ENCODE peak calls at places on chromosome 16, in ten cellular contexts. T is aorta; V is lung; Y is SJSA1; P is CD8-positive, alpha-beta T cell; I is GM23338; J is stomach; R is upper lobe of right lung; X is transverse colon; U is naive thymus-derived CD4-positive, alpha-beta T cell. O is an unnamed sample. For H3K36me3, the result is how much of the 10 kb centered on the place peaks cover.

GRCh38 chr16:84825896-84826557 is 6.2 kb downstream of the CRISPLD2 start:
- DNase-seq in T (no peak), V (no peak), Y (no peak), P (no peak), I (no peak), J (no peak), R (no peak), X (no peak), U (no peak), O (no peak)

GRCh38 chr16:66511615-66512500 is 38.1 kb downstream of the TK2 start:
- DNase-seq in T (no peak), V (no peak), Y (peak), P (no peak), I (peak), J (peak), R (no peak), X (no peak), U (no peak), O (no peak)

GRCh38 chr16:66549284-66550131 is at the start of gene TK2:
- DNase-seq in T (peak), V (peak), Y (peak), P (peak), I (peak), J (peak), R (peak), X (peak), U (peak), O (peak)

GRCh38 chr16:79082955-79083354 is 517.6 kb downstream of the MAF start:
- DNase-seq in T (no peak), V (no peak), Y (no peak), P (no peak), I (no peak), J (no peak), R (no peak), X (no peak), U (no peak), O (no peak)

GRCh38 chr16:81632392-81633146 is 146.5 kb upstream of the PLCG2 start:
- DNase-seq in T (peak), V (peak), Y (peak), P (peak), I (no peak), J (peak), R (no peak), X (peak), U (peak), O (no peak)

GRCh38 chr16:30011505-30012480 is 966 bp upstream of the DOC2A start:
- DNase-seq in T (no peak), V (no peak), Y (no peak), P (no peak), I (peak), J (no peak), R (no peak), X (no peak), U (no peak), O (no peak)

GRCh38 chr16:72832640-72833039 is 215.3 kb downstream of the ZFHX3 start:
- DNase-seq in T (peak), V (peak), Y (peak), P (peak), I (peak), J (peak), R (peak), X (peak), U (peak), O (peak)

GRCh38 chr16:34078697-34079096 is 619.3 kb downstream of the TP53TG3F start:
- DNase-seq in T (no peak), V (no peak), Y (no peak), P (no peak), I (no peak), J (no peak), R (no peak), X (no peak), U (no peak), O (no peak)

GRCh38 chr16:647173-647902 is 1.8 kb upstream of the WDR90 start:
- DNase-seq in T (no peak), V (no peak), Y (no peak), P (no peak), I (no peak), J (peak), R (no peak), X (peak), U (no peak), O (peak)

GRCh38 chr16:64870859-64871258 is 251.0 kb downstream of the CDH11 start:
- DNase-seq in T (no peak), V (no peak), Y (no peak), P (no peak), I (no peak), J (no peak), R (no peak), X (no peak), U (no peak), O (no peak)

GRCh38 chr16:79261461-79261860 is 339.1 kb downstream of the MAF start:
- DNase-seq in T (peak), V (no peak), Y (peak), P (no peak), I (peak), J (peak), R (peak), X (peak), U (no peak), O (peak)

GRCh38 chr16:14198603-14199002 is 127.5 kb downstream of the MRTFB start:
- DNase-seq in T (no peak), V (no peak), Y (no peak), P (no peak), I (no peak), J (no peak), R (no peak), X (no peak), U (no peak), O (no peak)

GRCh38 chr16:180101-180920 is at the start of gene HBQ1:
- DNase-seq in T (no peak), V (no peak), Y (no peak), P (peak), I (peak), J (no peak), R (no peak), X (no peak), U (no peak), O (peak)

GRCh38 chr16:23544436-23544835 is 12.7 kb downstream of the EARS2 start:
- DNase-seq in T (no peak), V (no peak), Y (no peak), P (no peak), I (no peak), J (no peak), R (no peak), X (no peak), U (no peak), O (no peak)

GRCh38 chr16:79767597-79768280 is 167.2 kb upstream of the MAF start:
- DNase-seq in T (no peak), V (no peak), Y (peak), P (no peak), I (peak), J (peak), R (no peak), X (peak), U (no peak), O (peak)

GRCh38 chr16:82761236-82761635 is 134.5 kb downstream of the CDH13 start:
- DNase-seq in T (peak), V (peak), Y (no peak), P (no peak), I (no peak), J (peak), R (no peak), X (peak), U (no peak), O (peak)

GRCh38 chr16:84144301-84144858 is 597 bp downstream of the HSDL1 start:
- DNase-seq in T (peak), V (peak), Y (peak), P (peak), I (peak), J (peak), R (peak), X (peak), U (peak), O (peak)

GRCh38 chr16:69286941-69287713 is 24.0 kb upstream of the VPS4A start:
- DNase-seq in T (peak), V (peak), Y (peak), P (no peak), I (peak), J (no peak), R (peak), X (peak), U (peak), O (peak)

GRCh38 chr16:89135166-89135565 is 36.4 kb upstream of the CDH15 start:
- DNase-seq in T (no peak), V (no peak), Y (no peak), P (peak), I (no peak), J (no peak), R (peak), X (no peak), U (no peak), O (no peak)

GRCh38 chr16:89131783-89132182 is 38.1 kb downstream of the ACSF3 start:
- DNase-seq in T (peak), V (no peak), Y (no peak), P (peak), I (no peak), J (no peak), R (peak), X (no peak), U (no peak), O (no peak)

GRCh38 chr16:89132194-89133005 is 38.7 kb downstream of the ACSF3 start:
- DNase-seq in T (peak), V (no peak), Y (no peak), P (peak), I (no peak), J (no peak), R (peak), X (no peak), U (no peak), O (no peak)

GRCh38 chr16:89134269-89134668 is 37.3 kb upstream of the CDH15 start:
- DNase-seq in T (peak), V (no peak), Y (no peak), P (no peak), I (no peak), J (no peak), R (peak), X (no peak), U (no peak), O (no peak)

GRCh38 chr16:89133457-89134127 is 38.0 kb upstream of the CDH15 start:
- DNase-seq in T (peak), V (no peak), Y (no peak), P (no peak), I (no peak), J (no peak), R (peak), X (no peak), U (no peak), O (no peak)
- H3K4me3 ChIP-seq in T (no peak), V (no peak), Y (no peak), P (no peak), I (no peak), J (no peak), R (no peak), X (no peak), U (no peak), O (no peak)

DNA sequence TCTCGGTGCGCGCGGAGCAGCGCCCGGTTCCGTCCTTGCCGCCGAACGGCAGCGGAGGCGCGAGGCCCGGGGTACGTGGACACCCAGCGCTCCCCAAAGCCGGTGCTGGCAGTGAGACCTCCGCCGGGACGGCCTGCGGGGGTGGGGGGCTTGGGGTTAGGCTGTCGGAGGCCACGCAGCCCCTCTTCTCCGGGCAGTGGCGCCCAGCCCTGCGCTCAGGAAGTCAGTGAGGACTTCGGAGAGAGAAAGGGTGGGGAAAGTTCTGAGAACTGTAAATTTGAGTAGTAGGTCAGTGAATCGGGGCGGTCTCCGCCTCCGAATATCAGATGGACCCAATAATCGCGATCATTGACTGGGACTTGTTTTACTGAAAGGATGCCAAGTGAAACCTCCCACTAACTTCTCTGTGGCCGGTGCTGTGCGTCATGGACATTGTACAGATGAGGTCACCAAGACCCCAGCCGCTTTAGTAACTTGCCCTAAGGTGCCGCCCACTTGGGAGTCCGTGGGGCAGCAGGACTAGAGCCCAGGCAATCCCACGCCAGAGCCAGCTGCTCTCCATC is 468 bp downstream of the IL4R start:
- DNase-seq in T (peak), V (peak), Y (peak), P (peak), I (peak), J (peak), R (peak), X (peak), U (peak), O (peak)
- H3K27ac ChIP-seq in T (peak), V (peak), Y (peak), P (peak), I (no peak), J (peak), R (peak), X (peak), U (peak), O (peak)

GRCh38 chr16:25155553-25156460 is 44.3 kb downstream of the LCMT1 start:
- DNase-seq in T (no peak), V (no peak), Y (no peak), P (no peak), I (no peak), J (no peak), R (no peak), X (no peak), U (no peak), O (no peak)

GRCh38 chr16:25157476-25157875 is 45.9 kb downstream of the LCMT1 start:
- DNase-seq in T (no peak), V (no peak), Y (no peak), P (no peak), I (no peak), J (no peak), R (no peak), X (no peak), U (no peak), O (peak)

GRCh38 chr16:25161753-25162152 is 50.2 kb downstream of the LCMT1 start:
- DNase-seq in T (no peak), V (no peak), Y (no peak), P (no peak), I (no peak), J (no peak), R (no peak), X (no peak), U (no peak), O (no peak)

GRCh38 chr16:25163683-25164082 is 52.1 kb downstream of the LCMT1 start:
- DNase-seq in T (no peak), V (no peak), Y (no peak), P (no peak), I (no peak), J (no peak), R (no peak), X (no peak), U (no peak), O (no peak)

GRCh38 chr16:25158401-25158800 is 46.9 kb downstream of the LCMT1 start:
- DNase-seq in T (no peak), V (no peak), Y (no peak), P (no peak), I (no peak), J (no peak), R (no peak), X (no peak), U (no peak), O (no peak)
- H3K36me3 ChIP-seq in T (under half), V (under half), Y (under half), P (under half), I (under half), J (half or more), R (under half), X (under half), U (under half), O (under half)

GRCh38 chr16:21626659-21627277 is 25.6 kb downstream of the IGSF6 start:
- DNase-seq in T (no peak), V (no peak), Y (peak), P (no peak), I (no peak), J (no peak), R (no peak), X (no peak), U (no peak), O (no peak)
- H3K4me3 ChIP-seq in T (no peak), V (no peak), Y (no peak), P (no peak), I (no peak), J (no peak), R (no peak), X (no peak), U (peak), O (no peak)

DNA sequence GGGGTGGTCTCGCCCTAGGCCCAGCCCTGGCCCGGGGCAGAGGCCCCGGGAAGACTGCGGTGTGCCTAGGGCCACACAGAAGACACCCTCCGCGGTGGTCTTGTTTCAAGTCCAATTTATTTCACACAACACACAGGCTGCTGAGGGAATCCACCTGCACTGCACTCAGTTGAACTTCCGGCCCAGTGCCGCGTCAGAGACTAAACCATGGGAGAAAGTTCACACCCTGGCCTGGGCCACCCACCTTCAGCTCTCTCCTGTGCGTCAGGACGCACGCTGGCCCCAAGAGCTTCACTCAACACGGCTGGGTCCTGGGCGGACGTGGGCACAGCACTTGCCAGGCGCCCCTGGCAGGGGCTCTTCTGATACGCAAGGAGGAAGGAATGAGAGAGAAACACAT is 58.1 kb downstream of the KLHDC4 start:
- DNase-seq in T (no peak), V (no peak), Y (no peak), P (no peak), I (no peak), J (no peak), R (no peak), X (no peak), U (no peak), O (no peak)
- H3K27ac ChIP-seq in T (no peak), V (no peak), Y (no peak), P (no peak), I (peak), J (no peak), R (no peak), X (no peak), U (no peak), O (no peak)

GRCh38 chr16:16010194-16010593 is 60.8 kb downstream of the ABCC1 start:
- DNase-seq in T (no peak), V (no peak), Y (no peak), P (no peak), I (no peak), J (no peak), R (no peak), X (no peak), U (no peak), O (no peak)
- H3K36me3 ChIP-seq in T (under half), V (under half), Y (under half), P (under half), I (under half), J (half or more), R (under half), X (under half), U (under half), O (under half)